ENCODE peak calls at places on chromosomes 12 and 14, in seven cellular contexts. I, H, C, O, K, S and L are unnamed samples.

GRCh38 chr14:68247867-68248266 is 428.3 kb downstream of the RAD51B start:
- DNase-seq in K (no peak), O (no peak), H (peak; percentile 60), I (no peak), C (no peak), S (peak; percentile 70), L (no peak)

GRCh38 chr14:71439247-71439646 is 493.0 kb upstream of the RGS6 start:
- DNase-seq in H (no peak), I (no peak), K (no peak), S (no peak), C (no peak), O (no peak), L (no peak)

GRCh38 chr12:9831720-9832119 is 4.4 kb downstream of the KLRF1 start:
- DNase-seq in S (no peak), C (no peak), K (no peak), O (no peak), H (no peak), I (no peak), L (no peak)

GRCh38 chr12:54725233-54725843 is 77.2 kb upstream of the DCD start:
- DNase-seq in I (no peak), K (no peak), S (peak; percentile 34), O (peak; percentile 15), C (peak; percentile 60), H (no peak), L (no peak)

GRCh38 chr14:80930836-80931389 is 10.6 kb downstream of the CEP128 start:
- DNase-seq in I (no peak), O (no peak), S (peak; percentile 87), K (no peak), H (peak; percentile 69), C (no peak), L (no peak)

GRCh38 chr12:62834406-62834805 is 100.5 kb downstream of the PPM1H start:
- DNase-seq in H (no peak), O (peak; percentile 51), K (no peak), C (no peak), I (no peak), S (no peak), L (no peak)

GRCh38 chr12:47797432-47797831 is 22.3 kb downstream of the HDAC7 start:
- DNase-seq in K (no peak), H (peak; percentile 68), O (peak; percentile 41), S (no peak), I (no peak), C (peak; percentile 54), L (no peak)

GRCh38 chr12:102503871-102504270 is 23.5 kb upstream of the IGF1 start:
- DNase-seq in C (no peak), H (no peak), S (no peak), O (no peak), I (no peak), K (no peak), L (no peak)

GRCh38 chr12:109763201-109763841 is 49.7 kb downstream of the FAM222A start:
- DNase-seq in H (peak; percentile 75), O (no peak), I (peak; percentile 40), C (no peak), K (peak; percentile 29), S (peak; percentile 28), L (no peak)

GRCh38 chr12:26841085-26841484 is 8.1 kb upstream of the ITPR2 start:
- DNase-seq in H (no peak), O (no peak), I (no peak), K (no peak), S (no peak), C (no peak), L (no peak)

GRCh38 chr12:103840399-103840880 is 594 bp downstream of the NT5DC3 start:
- DNase-seq in S (peak; percentile 25), K (peak; percentile 75), I (peak; percentile 79), O (no peak), H (peak; percentile 55), C (no peak), L (no peak)

GRCh38 chr14:60789656-60790055 is 55.1 kb downstream of the MNAT1 start:
- DNase-seq in K (no peak), C (no peak), H (no peak), O (no peak), I (no peak), S (no peak), L (no peak)

GRCh38 chr12:56398324-56398723 is 35.7 kb upstream of the APOF start:
- DNase-seq in C (no peak), O (no peak), H (no peak), S (no peak), K (no peak), I (no peak), L (no peak)

GRCh38 chr12:3489057-3489456 is 1.9 kb upstream of the PRMT8 start:
- DNase-seq in O (no peak), I (no peak), K (no peak), H (no peak), S (peak; percentile 54), C (no peak), L (no peak)

GRCh38 chr14:64198486-64198885 is 95.7 kb downstream of the ESR2 start:
- DNase-seq in O (no peak), H (no peak), S (no peak), C (no peak), K (no peak), I (no peak), L (no peak)
- TF ChIP-seq CTCF in O (no peak), H (no peak), S (no peak), C (no peak), K (no peak), I (no peak), L (no peak)

GRCh38 chr12:31959701-31960391 is 631 bp downstream of the RESF1 start:
- DNase-seq in H (peak; percentile 86), C (peak; percentile 57), K (peak; percentile 81), O (peak; percentile 13), S (peak; percentile 66), I (peak; percentile 79), L (no peak)
- TF ChIP-seq CTCF in H (no peak), C (no peak), K (no peak), O (no peak), S (peak; percentile 16), I (no peak), L (no peak)

GRCh38 chr12:2166696-2167095 is 113.9 kb downstream of the CACNA1C start:
- DNase-seq in K (no peak), H (no peak), S (no peak), I (no peak), C (no peak), O (no peak), L (no peak)

GRCh38 chr12:2160043-2160442 is 107.3 kb downstream of the CACNA1C start:
- DNase-seq in H (no peak), I (no peak), S (no peak), K (no peak), O (no peak), C (no peak), L (no peak)

GRCh38 chr12:2165021-2165420 is 112.2 kb downstream of the CACNA1C start:
- DNase-seq in K (no peak), O (no peak), S (no peak), I (no peak), H (no peak), C (no peak), L (no peak)

GRCh38 chr12:2161478-2161877 is 108.7 kb downstream of the CACNA1C start:
- DNase-seq in K (peak; percentile 93), O (no peak), S (peak; percentile 81), C (no peak), I (peak; percentile 91), H (peak; percentile 60), L (no peak)

DNA sequence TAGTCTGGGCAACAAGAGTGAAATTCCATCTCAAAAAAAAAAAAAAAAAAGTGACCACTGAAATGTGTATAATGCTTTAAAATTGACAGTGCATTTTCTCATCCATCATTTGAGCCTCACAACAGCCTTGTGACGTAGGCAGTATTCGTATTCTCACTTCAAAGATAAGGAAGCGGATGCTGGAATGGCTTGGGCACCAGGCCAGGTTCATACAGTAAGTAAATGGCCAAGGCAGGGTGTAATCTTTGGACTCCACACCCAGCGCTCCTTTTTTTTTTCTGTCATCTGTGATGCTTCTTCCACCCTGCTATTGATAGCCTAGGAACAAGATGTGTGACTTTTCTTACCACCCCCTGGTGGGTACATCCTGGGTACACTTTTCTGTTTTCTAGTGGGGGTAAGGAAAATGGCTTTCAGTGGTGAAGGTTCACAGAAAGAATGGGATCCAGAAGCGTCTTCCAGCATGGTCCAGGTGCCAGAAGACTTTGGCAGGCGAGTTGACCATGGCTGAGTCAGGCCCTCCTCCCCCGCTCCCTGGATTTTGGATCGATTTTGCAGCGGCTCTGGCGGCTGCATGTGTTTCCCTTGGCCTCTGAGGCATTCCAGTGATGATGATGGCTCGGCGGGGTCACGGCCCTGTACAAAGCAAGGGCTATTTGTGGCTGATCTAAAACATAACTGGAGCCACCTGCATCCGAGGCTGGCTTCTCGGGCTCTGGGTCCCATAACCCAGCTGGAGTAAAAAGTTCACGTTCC is 110.6 kb downstream of the CACNA1C start:
- DNase-seq in O (no peak), C (no peak), K (peak; percentile 97), H (peak; percentile 95), S (peak; percentile 98), I (peak; percentile 95), L (no peak)
- TF ChIP-seq CTCF in O (no peak), C (no peak), K (no peak), H (no peak), S (peak; percentile 10), I (no peak), L (no peak)

GRCh38 chr14:59330455-59330854 is 134.7 kb downstream of the GPR135 start:
- DNase-seq in S (no peak), H (peak; percentile 68), K (no peak), O (no peak), I (no peak), C (no peak), L (no peak)
- TF ChIP-seq CTCF in S (no peak), H (no peak), K (no peak), O (no peak), I (no peak), C (no peak), L (no peak)

GRCh38 chr14:52272375-52272774 is 4.9 kb downstream of the PTGDR start:
- DNase-seq in K (no peak), C (peak; percentile 64), I (no peak), O (no peak), S (peak; percentile 61), H (peak; percentile 55), L (no peak)
- TF ChIP-seq CTCF in K (no peak), C (peak; percentile 63), I (no peak), O (peak; percentile 11), S (peak; percentile 46), H (no peak), L (peak; percentile 37)

GRCh38 chr12:74903522-74903921 is 306.1 kb downstream of the KCNC2 start:
- DNase-seq in H (no peak), S (no peak), C (peak; percentile 61), K (no peak), O (no peak), I (no peak), L (no peak)
- TF ChIP-seq CTCF in H (no peak), S (no peak), C (peak; percentile 73), K (no peak), O (peak; percentile 27), I (no peak), L (peak; percentile 30)